ENCODE peak calls at places on chromosome 10, in six cellular contexts. One of them, this sample, is unnamed.

GRCh38 chr10:98340946-98341345 is 73.0 kb upstream of the LOXL4 start:
- DNase-seq in A549: no peak
- DNase-seq in ovary: no peak
- DNase-seq in stomach: no peak
- DNase-seq in K562: no peak
- DNase-seq in transverse colon: no peak
- DNase-seq in this sample: no peak

GRCh38 chr10:29688230-29688634 is 53.5 kb upstream of the SVIL start:
- DNase-seq in A549: no peak
- DNase-seq in transverse colon: no peak
- DNase-seq in ovary: no peak
- DNase-seq in stomach: no peak
- DNase-seq in K562: no peak
- DNase-seq in this sample: no peak

GRCh38 chr10:52216852-52217251 is 97.2 kb upstream of the DKK1 start:
- DNase-seq in stomach: no peak
- DNase-seq in A549: no peak
- DNase-seq in transverse colon: peak
- DNase-seq in ovary: no peak
- DNase-seq in K562: no peak
- DNase-seq in this sample: no peak

GRCh38 chr10:96588601-96589419 is 2.0 kb upstream of the TM9SF3 start:
- DNase-seq in stomach: no peak
- DNase-seq in transverse colon: no peak
- DNase-seq in K562: no peak
- DNase-seq in A549: no peak
- DNase-seq in ovary: no peak
- DNase-seq in this sample: no peak

GRCh38 chr10:103470755-103471653 is 8.0 kb downstream of the CALHM3 start:
- DNase-seq in transverse colon: peak
- DNase-seq in A549: no peak
- DNase-seq in K562: peak
- DNase-seq in ovary: peak
- DNase-seq in stomach: peak
- DNase-seq in this sample: no peak

GRCh38 chr10:100100651-100101525 is 19.2 kb upstream of the CPN1 start:
- DNase-seq in K562: no peak
- DNase-seq in ovary: no peak
- DNase-seq in stomach: no peak
- DNase-seq in transverse colon: no peak
- DNase-seq in A549: peak
- DNase-seq in this sample: no peak

GRCh38 chr10:86536294-86536861 is 14.8 kb upstream of the WAPL start:
- DNase-seq in transverse colon: peak
- DNase-seq in A549: no peak
- DNase-seq in ovary: no peak
- DNase-seq in stomach: no peak
- DNase-seq in K562: no peak
- DNase-seq in this sample: no peak

GRCh38 chr10:119079572-119080520 is 771 bp downstream of the EIF3A start:
- DNase-seq in A549: peak
- DNase-seq in K562: peak
- DNase-seq in ovary: peak
- DNase-seq in stomach: peak
- DNase-seq in transverse colon: peak
- DNase-seq in this sample: peak

GRCh38 chr10:103890194-103890658 is 27.8 kb downstream of the STN1 start:
- DNase-seq in ovary: no peak
- DNase-seq in stomach: peak
- DNase-seq in transverse colon: peak
- DNase-seq in K562: no peak
- DNase-seq in A549: peak
- DNase-seq in this sample: no peak

GRCh38 chr10:60646966-60647796 is 131.1 kb upstream of the CDK1 start:
- DNase-seq in stomach: no peak
- DNase-seq in K562: peak
- DNase-seq in transverse colon: peak
- DNase-seq in ovary: no peak
- DNase-seq in A549: peak
- DNase-seq in this sample: no peak

GRCh38 chr10:69489506-69490090 is 38.3 kb downstream of the TSPAN15 start:
- DNase-seq in stomach: no peak
- DNase-seq in A549: no peak
- DNase-seq in ovary: no peak
- DNase-seq in transverse colon: no peak
- DNase-seq in K562: no peak
- DNase-seq in this sample: peak

GRCh38 chr10:17961551-17962422 is 10.1 kb downstream of the SLC39A12 start:
- DNase-seq in ovary: no peak
- DNase-seq in A549: no peak
- DNase-seq in stomach: no peak
- DNase-seq in transverse colon: no peak
- DNase-seq in K562: no peak
- DNase-seq in this sample: no peak

GRCh38 chr10:127082651-127083050 is 113.7 kb downstream of the INSYN2A start:
- DNase-seq in K562: no peak
- DNase-seq in transverse colon: no peak
- DNase-seq in A549: no peak
- DNase-seq in ovary: no peak
- DNase-seq in stomach: no peak
- DNase-seq in this sample: no peak

GRCh38 chr10:110426294-110427153 is 71.2 kb upstream of the DUSP5 start:
- DNase-seq in K562: peak
- DNase-seq in transverse colon: no peak
- DNase-seq in A549: peak
- DNase-seq in stomach: no peak
- DNase-seq in ovary: peak
- DNase-seq in this sample: no peak

GRCh38 chr10:63521389-63522128 is at the start of gene REEP3:
- DNase-seq in stomach: peak
- DNase-seq in transverse colon: peak
- DNase-seq in A549: peak
- DNase-seq in K562: peak
- DNase-seq in ovary: peak
- DNase-seq in this sample: peak

GRCh38 chr10:86376852-86377796 is 10.5 kb upstream of the GRID1 start:
- DNase-seq in stomach: peak
- DNase-seq in transverse colon: peak
- DNase-seq in ovary: peak
- DNase-seq in A549: peak
- DNase-seq in K562: peak
- DNase-seq in this sample: peak

GRCh38 chr10:102245101-102245931 is at the start of gene GBF1:
- DNase-seq in ovary: peak
- DNase-seq in stomach: peak
- DNase-seq in transverse colon: peak
- DNase-seq in A549: peak
- DNase-seq in K562: peak
- DNase-seq in this sample: peak

GRCh38 chr10:63921932-63922713 is 400.9 kb downstream of the REEP3 start:
- DNase-seq in ovary: no peak
- DNase-seq in stomach: no peak
- DNase-seq in A549: no peak
- DNase-seq in transverse colon: no peak
- DNase-seq in K562: no peak
- DNase-seq in this sample: no peak

GRCh38 chr10:109957092-109957797 is 33.9 kb upstream of the XPNPEP1 start:
- DNase-seq in A549: no peak
- DNase-seq in stomach: peak
- DNase-seq in K562: no peak
- DNase-seq in transverse colon: no peak
- DNase-seq in ovary: no peak
- DNase-seq in this sample: no peak

GRCh38 chr10:62938672-62939071 is 122.5 kb upstream of the EGR2 start:
- DNase-seq in K562: no peak
- DNase-seq in transverse colon: no peak
- DNase-seq in A549: no peak
- DNase-seq in stomach: no peak
- DNase-seq in ovary: no peak
- DNase-seq in this sample: no peak

GRCh38 chr10:25231751-25232150 is 57.0 kb downstream of the GPR158 start:
- DNase-seq in K562: no peak
- DNase-seq in stomach: no peak
- DNase-seq in A549: no peak
- DNase-seq in transverse colon: no peak
- DNase-seq in ovary: no peak
- DNase-seq in this sample: no peak

GRCh38 chr10:19412531-19412930 is 363.9 kb downstream of the MALRD1 start:
- DNase-seq in transverse colon: no peak
- DNase-seq in ovary: no peak
- DNase-seq in K562: no peak
- DNase-seq in A549: no peak
- DNase-seq in stomach: no peak
- DNase-seq in this sample: no peak

GRCh38 chr10:3580565-3580964 is 204.4 kb downstream of the KLF6 start:
- DNase-seq in transverse colon: no peak
- DNase-seq in ovary: no peak
- DNase-seq in stomach: no peak
- DNase-seq in A549: no peak
- DNase-seq in K562: no peak
- DNase-seq in this sample: no peak

GRCh38 chr10:93368210-93368609 is 113.9 kb downstream of the MYOF start:
- DNase-seq in ovary: no peak
- DNase-seq in transverse colon: no peak
- DNase-seq in stomach: no peak
- DNase-seq in K562: no peak
- DNase-seq in A549: no peak
- DNase-seq in this sample: no peak

GRCh38 chr10:62749104-62749683 is 55.3 kb upstream of the ADO start:
- DNase-seq in stomach: no peak
- DNase-seq in A549: no peak
- DNase-seq in K562: no peak
- DNase-seq in ovary: no peak
- DNase-seq in transverse colon: no peak
- DNase-seq in this sample: no peak

GRCh38 chr10:101576229-101576863 is 11.7 kb downstream of the POLL start:
- DNase-seq in transverse colon: no peak
- DNase-seq in stomach: no peak
- DNase-seq in ovary: no peak
- DNase-seq in A549: no peak
- DNase-seq in K562: peak
- DNase-seq in this sample: no peak

GRCh38 chr10:92244796-92245195 is 46.1 kb downstream of the CPEB3 start:
- DNase-seq in stomach: no peak
- DNase-seq in ovary: no peak
- DNase-seq in K562: no peak
- DNase-seq in A549: no peak
- DNase-seq in transverse colon: no peak
- DNase-seq in this sample: no peak
- TF ChIP-seq EP300 in stomach: no peak
- TF ChIP-seq EP300 in ovary: no peak
- TF ChIP-seq EP300 in K562: no peak
- TF ChIP-seq EP300 in A549: no peak
- TF ChIP-seq EP300 in transverse colon: no peak
- TF ChIP-seq EP300 in this sample: no peak

GRCh38 chr10:73910764-73911552 is at the start of gene PLAU:
- DNase-seq in transverse colon: peak
- DNase-seq in ovary: peak
- DNase-seq in stomach: peak
- DNase-seq in A549: no peak
- DNase-seq in K562: peak
- DNase-seq in this sample: no peak
- TF ChIP-seq POLR2A in transverse colon: peak
- TF ChIP-seq POLR2A in ovary: no peak
- TF ChIP-seq POLR2A in stomach: no peak
- TF ChIP-seq POLR2A in A549: peak
- TF ChIP-seq POLR2A in K562: peak
- TF ChIP-seq POLR2A in this sample: no peak

DNA sequence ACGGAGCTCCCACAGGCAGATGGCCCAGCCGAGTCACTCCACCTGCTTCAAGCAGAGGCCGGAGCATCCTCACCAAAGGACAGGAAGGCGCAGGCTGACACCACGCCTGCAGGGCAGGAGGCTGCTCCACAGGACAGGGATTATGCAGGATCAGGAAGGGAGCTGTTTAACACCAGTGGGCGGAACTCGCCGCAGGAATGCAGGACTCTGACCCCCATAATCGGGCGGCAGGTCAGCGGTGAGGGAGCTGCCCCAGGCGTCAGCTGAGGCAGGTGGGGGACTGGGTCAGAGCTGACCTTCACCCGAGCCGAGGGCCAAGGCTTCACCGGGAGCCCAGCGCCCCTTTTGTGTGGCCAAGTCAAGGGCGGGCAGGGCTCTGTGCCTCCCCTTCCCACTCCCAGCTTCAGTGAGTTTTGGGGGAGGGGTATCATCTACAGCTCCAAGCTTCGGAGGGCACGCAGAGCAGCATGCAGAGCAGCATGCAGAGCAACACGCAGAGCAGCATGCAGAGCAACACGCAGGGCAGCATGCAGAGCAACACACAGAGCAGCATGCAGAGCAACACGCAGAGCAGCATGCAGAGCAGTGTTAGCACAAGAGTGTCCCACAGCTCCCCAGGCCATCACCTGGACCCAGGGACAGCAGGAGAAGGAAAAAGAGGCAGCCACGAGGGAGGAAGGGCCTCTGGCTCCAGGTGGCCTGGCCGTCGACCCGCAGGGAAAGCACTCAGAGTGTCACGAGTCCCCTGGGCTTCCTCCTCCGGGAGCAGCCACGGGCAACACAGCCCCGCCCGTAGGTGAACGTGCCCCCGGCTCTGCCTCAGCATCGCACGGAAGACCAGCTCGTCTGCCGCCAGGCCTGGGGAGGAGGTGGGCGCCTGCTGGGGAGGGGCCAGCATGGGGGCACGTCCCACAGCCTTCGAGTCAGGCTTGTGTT is 151.7 kb upstream of the PPP2R2D start:
- DNase-seq in transverse colon: peak
- DNase-seq in K562: no peak
- DNase-seq in A549: no peak
- DNase-seq in stomach: no peak
- DNase-seq in ovary: no peak
- DNase-seq in this sample: no peak
- TF ChIP-seq EP300 in transverse colon: no peak
- TF ChIP-seq EP300 in K562: no peak
- TF ChIP-seq EP300 in A549: no peak
- TF ChIP-seq EP300 in stomach: no peak
- TF ChIP-seq EP300 in ovary: no peak
- TF ChIP-seq EP300 in this sample: no peak

DNA sequence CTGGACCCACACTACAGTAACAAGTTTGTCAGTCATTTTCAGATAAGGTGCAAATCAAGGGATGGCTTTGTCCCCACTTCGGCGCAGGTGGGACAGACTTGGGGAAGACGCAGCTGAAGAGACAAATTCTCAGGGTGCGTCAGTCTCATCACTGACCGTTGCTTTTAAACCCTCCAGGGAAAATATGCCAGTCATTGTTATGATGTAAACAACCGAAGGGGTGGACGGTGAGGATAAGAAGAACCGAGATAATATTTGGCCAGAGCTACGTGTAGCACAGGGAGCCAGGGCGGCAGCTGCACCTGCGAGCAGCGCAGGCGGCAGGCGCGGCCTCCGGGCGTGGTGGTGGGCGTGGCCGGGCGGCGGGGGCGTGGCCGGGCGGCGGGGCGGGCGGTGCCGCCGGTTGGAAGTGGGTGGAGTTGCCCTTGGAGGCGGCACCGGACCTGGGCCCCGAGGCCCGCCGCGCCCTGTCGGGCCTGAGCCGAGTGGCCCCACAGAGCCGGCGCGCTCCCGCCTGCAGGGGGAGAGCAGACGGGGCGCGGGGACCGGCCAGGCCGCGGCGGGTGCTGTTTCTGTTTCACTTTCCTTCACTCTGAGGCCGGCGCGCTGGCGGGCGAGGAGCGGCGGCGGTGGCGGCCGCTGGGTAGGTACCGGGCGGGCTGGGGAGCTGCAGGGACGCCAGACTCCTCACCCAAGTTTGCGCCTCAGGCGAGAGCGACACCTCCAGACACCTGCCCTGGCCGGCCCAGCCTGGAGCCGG is at the start of gene PCGF5:
- DNase-seq in K562: peak
- DNase-seq in stomach: peak
- DNase-seq in ovary: peak
- DNase-seq in A549: peak
- DNase-seq in transverse colon: peak
- DNase-seq in this sample: peak
- TF ChIP-seq POLR2A in K562: peak
- TF ChIP-seq POLR2A in stomach: no peak
- TF ChIP-seq POLR2A in ovary: no peak
- TF ChIP-seq POLR2A in A549: peak
- TF ChIP-seq POLR2A in transverse colon: peak
- TF ChIP-seq POLR2A in this sample: no peak